ENCODE peak calls at places on chromosome 5, in eight cellular contexts. Z is substantia nigra; D is GM04503; U is NB4; T is activated CD8-positive, alpha-beta T cell treated with anti-CD3 and anti-CD28 coated beads for 36 hours; C is HEK293T; F is activated CD4-positive, alpha-beta T cell treated with anti-CD3 and anti-CD28 coated beads, Interleukin-2, amount 50 U/mL, for 1 hour; N is glomerular endothelial cell. O is an unnamed sample.

GRCh38 chr5:96995419-96995818 is 59.5 kb downstream of the LNPEP start:
- DNase-seq in C (no peak), Z (no peak), F (no peak), D (no peak), N (no peak), T (no peak), U (no peak), O (no peak)

GRCh38 chr5:157387683-157388093 is 72.3 kb upstream of the NIPAL4 start:
- DNase-seq in C (no peak), F (no peak), Z (no peak), U (no peak), N (peak; percentile 51), T (no peak), D (peak; percentile 93), O (no peak)

GRCh38 chr5:124528838-124529237 is 217.6 kb downstream of the ZNF608 start:
- DNase-seq in D (no peak), N (no peak), Z (no peak), C (no peak), U (no peak), F (no peak), T (no peak), O (no peak)

GRCh38 chr5:60842859-60843692 is 993 bp downstream of the ELOVL7 start:
- DNase-seq in N (no peak), D (no peak), T (peak; percentile 14), U (no peak), Z (no peak), C (peak; percentile 28), F (no peak), O (no peak)

GRCh38 chr5:140673187-140673976 is at the start of gene DND1:
- DNase-seq in F (no peak), Z (no peak), C (no peak), U (peak; percentile 30), N (no peak), D (no peak), T (no peak), O (no peak)

GRCh38 chr5:179485845-179486575 is 64.3 kb upstream of the RUFY1 start:
- DNase-seq in U (no peak), C (no peak), Z (no peak), F (no peak), N (no peak), D (no peak), T (no peak), O (no peak)

GRCh38 chr5:66339896-66340295 is 195.8 kb downstream of the SREK1 start:
- DNase-seq in N (no peak), C (no peak), T (no peak), D (no peak), F (no peak), U (no peak), Z (no peak), O (no peak)

GRCh38 chr5:131461742-131462141 is 173.3 kb downstream of the RAPGEF6 start:
- DNase-seq in T (no peak), N (no peak), Z (no peak), F (no peak), C (no peak), D (no peak), U (no peak), O (no peak)

GRCh38 chr5:88942967-88943291 is 59.9 kb upstream of the MEF2C start:
- DNase-seq in C (no peak), D (no peak), Z (no peak), N (no peak), U (no peak), F (no peak), T (no peak), O (no peak)

GRCh38 chr5:80234311-80234948 is 21.4 kb downstream of the SERINC5 start:
- DNase-seq in D (no peak), N (no peak), F (no peak), C (no peak), T (peak; percentile 78), U (no peak), Z (no peak), O (no peak)

GRCh38 chr5:138605254-138605972 is 30.2 kb upstream of the HSPA9 start:
- DNase-seq in D (no peak), T (no peak), N (no peak), C (no peak), U (peak; percentile 19), F (no peak), Z (no peak), O (no peak)

GRCh38 chr5:90337449-90338052 is 72.0 kb downstream of the CETN3 start:
- DNase-seq in C (no peak), Z (no peak), F (no peak), U (no peak), D (no peak), T (no peak), N (no peak), O (no peak)

GRCh38 chr5:91137647-91138046 is 245.5 kb downstream of the ARRDC3 start:
- DNase-seq in T (no peak), D (no peak), C (no peak), F (no peak), N (no peak), U (no peak), Z (no peak), O (no peak)

GRCh38 chr5:57887851-57888621 is 405.4 kb upstream of the ACTBL2 start:
- DNase-seq in N (peak; percentile 67), U (peak; percentile 7), C (peak; percentile 42), D (no peak), Z (no peak), F (no peak), T (no peak), O (peak; percentile 30)

O was measured in left ventricle myocardium superior.